ENCODE peak calls at places on chromosomes 11 and 22, in nine cellular contexts. F is NCI-H1092; K is neural crest cell; G is HEK293T; W is mucosa of gallbladder; Y is midbrain; O is T follicular helper cell; I is HTR-8/SVneo; H is stimulated activated CD4-positive, alpha-beta T cell treated with anti-CD3 and anti-CD28 coated beads, Interleukin-12 subunit alpha, Interleukin-12 subunit beta, amount 100 ng/mL, for 24 hours. U is an unnamed sample.

GRCh38 chr11:117931971-117932370 is 2.8 kb upstream of the TMPRSS13 start:
- DNase-seq in F (no peak), K (no peak), G (no peak), W (no peak), Y (no peak), O (no peak), I (no peak), H (peak; percentile 69), U (no peak)

GRCh38 chr11:9750551-9750950 is 86.7 kb downstream of the SWAP70 start:
- DNase-seq in F (no peak), K (no peak), G (no peak), W (no peak), Y (no peak), O (no peak), I (no peak), H (no peak), U (no peak)

GRCh38 chr22:44405661-44406060 is 92.4 kb downstream of the RTL6 start:
- DNase-seq in F (no peak), K (no peak), G (no peak), W (no peak), Y (no peak), O (no peak), I (no peak), H (no peak), U (no peak)

GRCh38 chr11:35173620-35174278 is 34.8 kb downstream of the CD44 start:
- DNase-seq in F (no peak), K (no peak), G (no peak), W (no peak), Y (no peak), O (no peak), I (no peak), H (no peak), U (no peak)

GRCh38 chr11:126357969-126358762 is 2.7 kb downstream of the ST3GAL4 start:
- DNase-seq in F (no peak), K (no peak), G (no peak), W (no peak), Y (no peak), O (no peak), I (no peak), H (no peak), U (no peak)

GRCh38 chr11:61928606-61929005 is 11.2 kb upstream of the RAB3IL1 start:
- DNase-seq in F (no peak), K (no peak), G (no peak), W (no peak), Y (no peak), O (no peak), I (no peak), H (no peak), U (no peak)

GRCh38 chr11:129023968-129024676 is 81.5 kb upstream of the TP53AIP1 start:
- DNase-seq in F (no peak), K (no peak), G (peak; percentile 31), W (peak; percentile 74), Y (no peak), O (no peak), I (no peak), H (no peak), U (no peak)

GRCh38 chr11:86447763-86448480 is 73.2 kb downstream of the CCDC81 start:
- DNase-seq in F (no peak), K (no peak), G (no peak), W (no peak), Y (no peak), O (no peak), I (no peak), H (no peak), U (no peak)

GRCh38 chr22:43136255-43136654 is 6.9 kb downstream of the MCAT start:
- DNase-seq in F (no peak), K (peak; percentile 55), G (peak; percentile 65), W (no peak), Y (no peak), O (no peak), I (peak; percentile 67), H (no peak), U (no peak)

GRCh38 chr11:95917188-95918036 is 6.5 kb downstream of the MTMR2 start:
- DNase-seq in F (peak; percentile 61), K (no peak), G (peak; percentile 38), W (peak; percentile 31), Y (no peak), O (no peak), I (no peak), H (no peak), U (no peak)

GRCh38 chr11:47234669-47235075 is 13.9 kb downstream of the ACP2 start:
- DNase-seq in F (peak; percentile 64), K (no peak), G (no peak), W (peak; percentile 49), Y (no peak), O (peak; percentile 58), I (no peak), H (peak; percentile 31), U (no peak)

GRCh38 chr11:1881442-1882264 is 10.0 kb downstream of the PRR33 start:
- DNase-seq in F (no peak), K (no peak), G (no peak), W (no peak), Y (no peak), O (no peak), I (no peak), H (no peak), U (no peak)

GRCh38 chr11:128165572-128165971 is 421.8 kb downstream of the ETS1 start:
- DNase-seq in F (no peak), K (no peak), G (no peak), W (no peak), Y (no peak), O (no peak), I (no peak), H (no peak), U (no peak)

GRCh38 chr11:117670924-117671323 is 126.1 kb downstream of the DSCAML1 start:
- DNase-seq in F (no peak), K (no peak), G (no peak), W (no peak), Y (no peak), O (no peak), I (no peak), H (no peak), U (no peak)

GRCh38 chr11:100753562-100753961 is 66.5 kb downstream of the ARHGAP42 start:
- DNase-seq in F (no peak), K (no peak), G (no peak), W (no peak), Y (no peak), O (no peak), I (no peak), H (no peak), U (no peak)

GRCh38 chr22:45917146-45917545 is 59.8 kb downstream of the WNT7B start:
- DNase-seq in F (peak; percentile 26), K (no peak), G (no peak), W (no peak), Y (no peak), O (no peak), I (no peak), H (no peak), U (no peak)

GRCh38 chr11:125724125-125724524 is 22.0 kb upstream of the PATE1 start:
- DNase-seq in F (no peak), K (no peak), G (no peak), W (no peak), Y (no peak), O (no peak), I (no peak), H (no peak), U (no peak)

GRCh38 chr22:44918166-44918924 is 91.5 kb downstream of the PHF21B start:
- DNase-seq in F (no peak), K (no peak), G (no peak), W (no peak), Y (no peak), O (no peak), I (no peak), H (no peak), U (no peak)

GRCh38 chr11:61163714-61164609 is 2.7 kb upstream of the VPS37C start:
- DNase-seq in F (no peak), K (no peak), G (no peak), W (no peak), Y (no peak), O (no peak), I (no peak), H (no peak), U (no peak)

GRCh38 chr22:48154169-48154942 is 1391.9 kb downstream of the TBC1D22A start:
- DNase-seq in F (no peak), K (no peak), G (no peak), W (no peak), Y (no peak), O (no peak), I (no peak), H (no peak), U (no peak)

U was measured in cerebellar nuclear complex.